ENCODE peak calls at places on chromosomes 6 and 20, in eight cellular contexts. Z is CD4-positive, alpha-beta T cell; R is left ventricle myocardium inferior; C is keratinocyte; K is aorta; X is spleen; H is K562; T is PC-9. B is an unnamed sample. For H3K9me3, the result is how much of the 10 kb centered on the place peaks cover.

GRCh38 chr20:3621111-3621510 is 42.1 kb downstream of the GFRA4 start:
- DNase-seq in Z (no peak), R (no peak), C (no peak), K (no peak), X (no peak), H (no peak), T (no peak), B (no peak)

GRCh38 chr6:105851181-105851580 is 235.0 kb upstream of the PRDM1 start:
- DNase-seq in Z (no peak), R (peak), C (no peak), K (no peak), X (no peak), H (no peak), T (no peak), B (no peak)

GRCh38 chr6:31400467-31401289 is 2.7 kb upstream of the MICA start:
- DNase-seq in Z (peak), R (peak), C (peak), K (peak), X (peak), H (peak), T (no peak), B (peak)

GRCh38 chr6:33981861-33982260 is 164.0 kb downstream of the GRM4 start:
- DNase-seq in Z (no peak), R (no peak), C (no peak), K (no peak), X (peak), H (no peak), T (no peak), B (no peak)

GRCh38 chr20:47319517-47320252 is 36.8 kb downstream of the ZMYND8 start:
- DNase-seq in Z (no peak), R (peak), C (no peak), K (no peak), X (no peak), H (peak), T (peak), B (no peak)

GRCh38 chr6:103183831-103184411 is 1675.8 kb downstream of the HACE1 start:
- DNase-seq in Z (no peak), R (no peak), C (no peak), K (no peak), X (no peak), H (no peak), T (no peak), B (no peak)

GRCh38 chr6:125868252-125868651 is 77.5 kb downstream of the NCOA7 start:
- DNase-seq in Z (no peak), R (no peak), C (peak), K (no peak), X (no peak), H (no peak), T (no peak), B (no peak)

GRCh38 chr20:62529916-62530642 is 54.3 kb upstream of the GATA5 start:
- DNase-seq in Z (no peak), R (no peak), C (no peak), K (no peak), X (no peak), H (peak), T (no peak), B (no peak)

GRCh38 chr6:65289491-65289890 is 417.5 kb downstream of the EYS start:
- DNase-seq in Z (no peak), R (no peak), C (no peak), K (no peak), X (no peak), H (no peak), T (no peak), B (no peak)

GRCh38 chr6:15628499-15629131 is 34.2 kb downstream of the DTNBP1 start:
- DNase-seq in Z (no peak), R (no peak), C (no peak), K (no peak), X (no peak), H (peak), T (no peak), B (no peak)

GRCh38 chr6:15623282-15624116 is 39.3 kb downstream of the DTNBP1 start:
- DNase-seq in Z (no peak), R (no peak), C (no peak), K (no peak), X (no peak), H (peak), T (no peak), B (no peak)

GRCh38 chr6:17281497-17282481 is 628 bp downstream of the RBM24 start:
- DNase-seq in Z (no peak), R (no peak), C (no peak), K (peak), X (no peak), H (no peak), T (no peak), B (no peak)

GRCh38 chr20:1862665-1863059 is 32.5 kb upstream of the SIRPA start:
- DNase-seq in Z (no peak), R (no peak), C (no peak), K (no peak), X (no peak), H (no peak), T (no peak), B (no peak)

GRCh38 chr6:104896914-104897313 is 37.2 kb upstream of the HACE1 start:
- DNase-seq in Z (no peak), R (no peak), C (no peak), K (no peak), X (no peak), H (no peak), T (no peak), B (no peak)

GRCh38 chr20:64211874-64212658 is 43.5 kb upstream of the PCMTD2 start:
- DNase-seq in Z (no peak), R (peak), C (no peak), K (no peak), X (no peak), H (no peak), T (no peak), B (no peak)

GRCh38 chr6:152057832-152058498 is 250.5 kb downstream of the ESR1 start:
- DNase-seq in Z (no peak), R (no peak), C (no peak), K (no peak), X (no peak), H (no peak), T (no peak), B (no peak)

GRCh38 chr6:68919537-68919936 is 284.5 kb downstream of the ADGRB3 start:
- DNase-seq in Z (no peak), R (no peak), C (no peak), K (no peak), X (no peak), H (no peak), T (no peak), B (no peak)

GRCh38 chr20:41750137-41750536 is 132.0 kb upstream of the CHD6 start:
- DNase-seq in Z (no peak), R (no peak), C (no peak), K (no peak), X (no peak), H (no peak), T (no peak), B (no peak)

GRCh38 chr6:108844135-108844534 is 4.1 kb upstream of the ARMC2 start:
- DNase-seq in Z (no peak), R (no peak), C (no peak), K (no peak), X (no peak), H (no peak), T (no peak), B (no peak)

GRCh38 chr6:169824848-169825557 is 73.6 kb downstream of the ERMARD start:
- DNase-seq in Z (no peak), R (no peak), C (no peak), K (peak), X (peak), H (no peak), T (no peak), B (no peak)

GRCh38 chr6:101932704-101933103 is 539.2 kb downstream of the GRIK2 start:
- DNase-seq in Z (no peak), R (no peak), C (no peak), K (no peak), X (no peak), H (no peak), T (no peak), B (no peak)

GRCh38 chr20:61753196-61753942 is 312.3 kb downstream of the TAF4 start:
- DNase-seq in Z (no peak), R (no peak), C (no peak), K (peak), X (no peak), H (no peak), T (no peak), B (no peak)

GRCh38 chr6:108074057-108074358 is 533 bp downstream of the OSTM1 start:
- DNase-seq in Z (no peak), R (no peak), C (no peak), K (no peak), X (no peak), H (peak), T (no peak), B (no peak)

GRCh38 chr6:119261944-119262284 is 87.6 kb downstream of the MAN1A1 start:
- DNase-seq in Z (no peak), R (no peak), C (no peak), K (no peak), X (no peak), H (no peak), T (no peak), B (no peak)

GRCh38 chr6:160028487-160029275 is 59.8 kb downstream of the IGF2R start:
- DNase-seq in Z (no peak), R (no peak), C (no peak), K (no peak), X (no peak), H (no peak), T (no peak), B (no peak)

GRCh38 chr6:160027076-160027475 is 58.2 kb downstream of the IGF2R start:
- DNase-seq in Z (no peak), R (no peak), C (no peak), K (no peak), X (no peak), H (no peak), T (no peak), B (peak)

GRCh38 chr6:160029525-160029924 is 60.6 kb downstream of the IGF2R start:
- DNase-seq in Z (no peak), R (no peak), C (no peak), K (no peak), X (no peak), H (no peak), T (no peak), B (no peak)

GRCh38 chr6:160030103-160030502 is 61.2 kb downstream of the IGF2R start:
- DNase-seq in Z (no peak), R (peak), C (no peak), K (peak), X (no peak), H (no peak), T (no peak), B (peak)

GRCh38 chr6:160027931-160028330 is 59.0 kb downstream of the IGF2R start:
- DNase-seq in Z (no peak), R (no peak), C (no peak), K (no peak), X (no peak), H (no peak), T (no peak), B (no peak)
- H3K27ac ChIP-seq in Z (no peak), R (peak), C (no peak), K (no peak), X (no peak), H (no peak), T (no peak), B (peak)

DNA sequence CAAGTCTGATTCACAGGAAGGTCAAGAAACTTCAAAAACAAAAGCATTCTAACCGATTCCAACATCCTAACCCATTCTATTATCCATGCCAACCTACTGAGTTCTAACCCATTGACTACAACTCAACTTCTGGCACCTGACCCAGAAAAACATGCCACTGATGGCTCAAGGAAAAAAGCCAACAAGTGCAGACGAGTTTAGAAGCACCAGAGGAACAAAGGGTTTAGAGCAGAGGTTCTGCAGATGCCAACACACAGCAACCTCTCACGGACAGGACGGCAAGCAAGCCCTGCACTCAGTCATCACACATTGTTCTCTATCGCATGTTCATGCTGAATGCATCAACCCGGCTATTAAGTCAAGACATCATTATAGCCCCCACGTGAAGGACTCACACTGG is 25.2 kb upstream of the MC3R start:
- DNase-seq in Z (no peak), R (no peak), C (no peak), K (no peak), X (no peak), H (no peak), T (no peak), B (no peak)
- H3K9me3 ChIP-seq in Z (under half), R (under half), C (under half), K (under half), X (under half), H (under half), T (under half), B (under half)

DNA sequence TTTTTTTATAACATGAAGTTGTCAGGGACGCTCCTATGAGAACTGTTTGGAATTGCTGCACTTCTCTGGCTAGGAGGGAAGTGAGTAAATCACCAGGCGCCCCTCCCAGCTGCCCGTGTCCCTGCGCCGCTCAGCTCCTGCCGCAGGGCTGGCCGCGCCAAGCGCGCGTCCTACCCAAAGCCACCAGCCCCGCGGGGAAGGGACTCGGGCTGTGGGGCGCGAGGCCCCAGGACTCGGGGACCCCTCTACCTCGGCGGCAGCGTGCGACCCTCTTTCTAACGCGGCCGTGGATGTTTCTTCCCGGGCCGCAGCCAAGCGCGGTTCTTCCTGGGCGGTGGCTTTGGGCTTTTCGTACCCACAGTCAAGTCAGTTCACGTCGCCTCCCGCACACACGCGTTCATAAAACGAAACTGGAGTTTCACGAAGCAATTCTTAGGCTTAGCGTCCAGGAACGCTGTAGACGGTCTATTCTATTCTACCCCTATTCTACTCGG is 15.2 kb downstream of the FOXC1 start:
- DNase-seq in Z (no peak), R (no peak), C (no peak), K (no peak), X (peak), H (no peak), T (no peak), B (no peak)
- H3K27ac ChIP-seq in Z (no peak), R (peak), C (no peak), K (peak), X (no peak), H (no peak), T (no peak), B (peak)

DNA sequence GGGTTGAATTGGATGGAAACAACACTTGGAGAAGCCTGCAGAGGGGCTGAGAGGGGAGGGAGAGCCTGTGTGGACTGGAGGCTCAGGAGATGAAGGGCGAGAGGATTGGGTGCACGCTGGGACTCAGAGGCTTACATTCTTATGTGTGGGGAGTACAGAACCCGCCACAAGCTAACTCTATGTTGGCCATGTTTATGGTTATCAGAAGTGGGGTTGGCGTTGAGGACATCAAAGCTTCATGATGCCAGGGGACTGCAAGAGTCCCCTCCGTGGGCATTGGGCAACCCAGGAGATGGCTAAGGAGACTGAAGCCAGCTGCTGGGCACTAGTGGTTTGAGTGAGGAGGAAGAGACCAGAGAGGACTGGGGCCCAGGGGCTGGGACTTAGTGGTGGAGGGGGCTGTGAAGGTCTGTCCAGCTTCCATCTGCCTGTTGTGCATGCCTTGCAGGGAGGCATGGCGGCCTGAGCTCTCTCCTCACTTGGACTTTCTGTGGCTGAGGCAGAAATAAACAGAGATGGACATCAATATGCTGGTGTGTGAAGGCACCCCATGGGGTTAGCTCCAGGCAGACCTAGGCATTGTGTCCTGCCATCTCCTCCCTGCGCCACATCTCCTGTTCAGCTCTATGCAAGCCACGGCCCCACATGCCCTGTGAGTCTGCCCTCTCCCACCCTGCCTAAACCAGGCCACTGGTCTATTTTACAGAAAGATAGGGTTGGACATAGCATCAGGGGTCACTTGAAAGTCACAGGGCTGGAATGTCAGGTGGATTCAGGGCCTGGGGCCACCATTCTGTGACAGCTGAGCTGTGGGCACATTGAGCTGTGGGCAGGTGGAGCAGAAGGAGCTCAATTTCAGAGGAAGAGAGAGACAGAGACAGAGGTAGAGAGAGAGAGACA is 61.6 kb downstream of the PHACTR3 start:
- DNase-seq in Z (no peak), R (no peak), C (no peak), K (peak), X (no peak), H (no peak), T (no peak), B (no peak)
- H3K9me3 ChIP-seq in Z (under half), R (under half), C (under half), K (under half), X (under half), H (under half), T (under half), B (under half)

B was measured in gastrocnemius medialis.